ENCODE peak calls at places on chromosome 9, in four cellular contexts. U is brain pericyte, L is foreskin fibroblast, O is NCI-H345. G is an unnamed sample.

GRCh38 chr9:18489861-18490260 is 15.9 kb downstream of the ADAMTSL1 start:
- DNase-seq in L (peak; percentile 76), O (no peak), U (no peak), G (no peak)

GRCh38 chr9:126219717-126220116 is 106.9 kb upstream of the MVB12B start:
- DNase-seq in L (no peak), O (no peak), U (no peak), G (no peak)

GRCh38 chr9:87324613-87325194 is 173.0 kb upstream of the DAPK1 start:
- DNase-seq in L (peak; percentile 57), O (peak; percentile 28), U (no peak), G (peak; percentile 80)

GRCh38 chr9:93664549-93665120 is 88.3 kb downstream of the PHF2 start:
- DNase-seq in U (no peak), O (no peak), L (no peak), G (no peak)

GRCh38 chr9:137482094-137482781 is 23.1 kb upstream of the NSMF start:
- DNase-seq in L (peak; percentile 56), U (no peak), O (no peak), G (no peak)

GRCh38 chr9:89905628-89906338 is 301.0 kb downstream of the GADD45G start:
- DNase-seq in O (no peak), L (no peak), U (no peak), G (no peak)

GRCh38 chr9:22911632-22912031 is 465.0 kb downstream of the DMRTA1 start:
- DNase-seq in L (no peak), O (no peak), U (no peak), G (no peak)

GRCh38 chr9:7936201-7936600 is 136.6 kb upstream of the DMAC1 start:
- DNase-seq in U (no peak), L (no peak), O (no peak), G (no peak)

GRCh38 chr9:127095416-127095815 is 27.0 kb downstream of the ANGPTL2 start:
- DNase-seq in O (no peak), U (no peak), L (no peak), G (no peak)

GRCh38 chr9:21096172-21096900 is 18.6 kb upstream of the IFNB1 start:
- DNase-seq in O (no peak), L (peak; percentile 12), U (peak; percentile 10), G (peak; percentile 74)

GRCh38 chr9:97853844-97854695 is 1.0 kb downstream of the FOXE1 start:
- DNase-seq in U (no peak), O (peak; percentile 74), L (no peak), G (peak; percentile 23)

GRCh38 chr9:88303785-88304495 is 84.3 kb upstream of the SPIN1 start:
- DNase-seq in L (peak; percentile 8), U (no peak), O (no peak), G (peak; percentile 78)

GRCh38 chr9:89430995-89431394 is 66.9 kb downstream of the SEMA4D start:
- DNase-seq in O (no peak), U (no peak), L (no peak), G (no peak)

GRCh38 chr9:4538621-4539020 is 48.4 kb downstream of the SLC1A1 start:
- DNase-seq in U (no peak), L (no peak), O (no peak), G (no peak)

GRCh38 chr9:94974154-94974860 is 247.8 kb downstream of the AOPEP start:
- DNase-seq in L (no peak), U (no peak), O (no peak), G (no peak)

GRCh38 chr9:117084221-117084620 is 330.6 kb downstream of the ASTN2 start:
- DNase-seq in L (no peak), U (no peak), O (no peak), G (no peak)

GRCh38 chr9:73807956-73808355 is 656.3 kb downstream of the ANXA1 start:
- DNase-seq in O (no peak), L (peak; percentile 7), U (no peak), G (no peak)

GRCh38 chr9:137027369-137028012 is 546 bp downstream of the ABCA2 start:
- DNase-seq in U (no peak), O (no peak), L (no peak), G (no peak)

GRCh38 chr9:37528652-37529072 is 42.9 kb downstream of the POLR1E start:
- DNase-seq in U (peak; percentile 11), L (no peak), O (no peak), G (no peak)

GRCh38 chr9:124618476-124618875 is 111.3 kb upstream of the NR5A1 start:
- DNase-seq in O (no peak), L (no peak), U (no peak), G (peak; percentile 71)

GRCh38 chr9:8858250-8859161 is 1058.9 kb upstream of the DMAC1 start:
- DNase-seq in L (no peak), U (no peak), O (peak; percentile 24), G (no peak)

G was measured in kidney glomerular epithelial cell.